ENCODE peak calls at places on chromosomes 11 and 22, in seven cellular contexts. Q is cardiac muscle cell; J is left ventricle myocardium inferior; W is NT2/D1; N is transverse colon; A is body of pancreas; G is effector memory CD4-positive, alpha-beta T cell. Z is an unnamed sample.

GRCh38 chr11:5700422-5701064 is 11.0 kb downstream of the TRIM22 start:
- DNase-seq in A (no peak), W (no peak), N (no peak), G (no peak), Q (no peak), J (no peak), Z (no peak)

GRCh38 chr11:12547953-12548650 is 126.1 kb upstream of the TEAD1 start:
- DNase-seq in N (no peak), Q (peak; percentile 20), W (no peak), A (no peak), G (no peak), J (peak; percentile 29), Z (peak; percentile 14)

GRCh38 chr22:27667121-27667843 is 134.3 kb downstream of the MN1 start:
- DNase-seq in A (peak; percentile 31), G (no peak), N (no peak), W (no peak), Q (peak; percentile 42), J (no peak), Z (no peak)

GRCh38 chr11:101566626-101567025 is 17.2 kb downstream of the TRPC6 start:
- DNase-seq in G (no peak), N (no peak), J (no peak), Q (no peak), A (no peak), W (no peak), Z (no peak)

GRCh38 chr11:5291207-5291838 is 10.4 kb downstream of the OR51B4 start:
- DNase-seq in A (no peak), Q (peak; percentile 55), N (no peak), W (peak; percentile 23), G (no peak), J (no peak), Z (no peak)

GRCh38 chr11:60942970-60943565 is 8.9 kb downstream of the SLC15A3 start:
- DNase-seq in A (peak; percentile 71), W (no peak), Q (no peak), J (no peak), N (peak; percentile 55), G (no peak), Z (no peak)

GRCh38 chr11:123211134-123211879 is 16.3 kb upstream of the CLMP start:
- DNase-seq in N (no peak), W (no peak), J (no peak), G (no peak), Q (no peak), A (no peak), Z (no peak)

GRCh38 chr11:105693075-105693474 is 83.2 kb downstream of the GRIA4 start:
- DNase-seq in Q (peak; percentile 30), J (no peak), G (no peak), W (no peak), N (no peak), A (no peak), Z (no peak)

GRCh38 chr22:37273126-37273845 is 9.0 kb upstream of the CYTH4 start:
- DNase-seq in W (no peak), Q (peak; percentile 72), N (no peak), G (no peak), J (no peak), A (no peak), Z (no peak)

GRCh38 chr22:27749597-27750225 is 51.8 kb downstream of the MN1 start:
- DNase-seq in Q (peak; percentile 69), N (no peak), G (no peak), A (no peak), J (no peak), W (no peak), Z (peak; percentile 23)

GRCh38 chr11:85947431-85948272 is 92.5 kb downstream of the CCDC83 start:
- DNase-seq in Q (peak; percentile 96), G (no peak), A (peak; percentile 54), W (no peak), N (no peak), J (no peak), Z (no peak)

GRCh38 chr22:25748704-25749103 is 6.7 kb downstream of the MYO18B start:
- DNase-seq in J (no peak), W (no peak), Q (no peak), N (peak; percentile 69), A (no peak), G (no peak), Z (no peak)

GRCh38 chr11:2944953-2945756 is 15.9 kb upstream of the PHLDA2 start:
- DNase-seq in A (peak; percentile 91), J (peak; percentile 91), N (peak; percentile 86), Q (peak; percentile 96), G (no peak), W (no peak), Z (peak; percentile 73)

GRCh38 chr22:38355275-38355674 is 38.0 kb upstream of the CSNK1E start:
- DNase-seq in A (no peak), Q (no peak), N (no peak), G (no peak), J (no peak), W (no peak), Z (no peak)

DNA sequence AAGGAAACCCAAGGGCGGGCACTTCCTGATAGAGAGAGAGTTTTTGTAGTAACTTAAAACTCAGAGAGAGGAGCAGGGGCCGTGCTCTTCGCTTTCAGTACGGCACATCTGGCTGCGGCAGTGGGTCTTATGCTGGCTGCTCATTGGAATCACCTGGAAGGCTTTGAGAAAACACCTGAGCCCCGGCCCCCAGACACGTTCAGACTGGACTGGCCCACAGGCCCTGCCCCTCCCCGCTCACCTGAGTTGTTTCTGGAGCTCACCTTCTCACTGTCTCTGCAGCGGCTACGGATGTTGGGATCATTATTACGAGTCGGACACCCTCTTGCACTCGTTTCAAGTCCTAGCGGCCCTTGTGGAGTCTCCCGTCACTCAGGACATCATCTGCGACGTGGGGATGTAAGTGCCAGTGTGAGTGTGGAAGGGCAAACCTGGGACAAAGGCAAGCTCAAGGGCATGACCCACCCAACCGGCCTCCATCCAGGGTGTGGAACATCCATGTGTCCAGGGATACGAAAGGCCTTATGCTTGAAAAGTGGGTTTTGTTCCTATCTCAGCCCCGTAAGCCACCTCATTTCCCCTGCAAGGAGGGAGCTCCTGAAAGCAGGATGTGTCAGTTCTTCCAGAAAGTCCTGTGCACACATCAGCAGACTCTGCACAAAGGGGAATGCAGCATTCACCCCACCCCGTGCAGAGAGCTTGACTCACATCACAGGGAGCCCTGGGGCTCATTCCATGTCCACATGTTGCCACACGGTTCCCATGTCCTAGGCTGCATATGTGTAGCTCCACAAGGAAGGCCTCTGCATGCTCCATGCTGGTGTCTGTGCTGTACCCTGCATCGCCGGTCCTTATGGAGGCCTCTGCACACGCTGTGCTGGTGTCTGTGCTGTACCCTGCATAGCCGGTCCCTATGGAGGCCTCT is 5.4 kb downstream of the NADSYN1 start:
- DNase-seq in A (no peak), N (no peak), J (no peak), W (no peak), Q (no peak), G (no peak), Z (no peak)
- H3K36me3 ChIP-seq in A (peaks cover 20% of the 10 kb centered on the region), N (no peaks in the 10 kb centered on the region), J (peaks cover 78% of the 10 kb centered on the region), W (peaks cover 72% of the 10 kb centered on the region), Q (peaks cover 16% of the 10 kb centered on the region), G (peaks cover 68% of the 10 kb centered on the region), Z (peaks cover 42% of the 10 kb centered on the region)

GRCh38 chr11:18612394-18612793 is 12.8 kb downstream of the MISFA start:
- DNase-seq in G (no peak), W (no peak), J (no peak), A (no peak), N (no peak), Q (no peak), Z (no peak)
- H3K36me3 ChIP-seq in G (peaks cover 51% of the 10 kb centered on the region), W (peaks cover 66% of the 10 kb centered on the region), J (peaks cover 61% of the 10 kb centered on the region), A (peaks cover 23% of the 10 kb centered on the region), N (no peaks in the 10 kb centered on the region), Q (peaks cover 54% of the 10 kb centered on the region), Z (peaks cover 50% of the 10 kb centered on the region)

GRCh38 chr22:32044477-32044876 is 1.4 kb downstream of the SLC5A1 start:
- DNase-seq in W (no peak), J (no peak), A (no peak), Q (no peak), G (no peak), N (no peak), Z (no peak)
- H3K36me3 ChIP-seq in W (no peaks in the 10 kb centered on the region), J (no peaks in the 10 kb centered on the region), A (no peaks in the 10 kb centered on the region), Q (no peaks in the 10 kb centered on the region), G (no peaks in the 10 kb centered on the region), N (no peaks in the 10 kb centered on the region), Z (no peaks in the 10 kb centered on the region)

GRCh38 chr11:68609761-68610160 is 74.6 kb upstream of the GAL start:
- DNase-seq in J (no peak), Q (no peak), W (no peak), G (no peak), N (no peak), A (no peak), Z (no peak)
- H3K36me3 ChIP-seq in J (peaks cover 99% of the 10 kb centered on the region), Q (peaks cover 52% of the 10 kb centered on the region), W (peaks cover 77% of the 10 kb centered on the region), G (peaks cover 97% of the 10 kb centered on the region), N (no peaks in the 10 kb centered on the region), A (peaks cover 31% of the 10 kb centered on the region), Z (peaks cover 85% of the 10 kb centered on the region)

DNA sequence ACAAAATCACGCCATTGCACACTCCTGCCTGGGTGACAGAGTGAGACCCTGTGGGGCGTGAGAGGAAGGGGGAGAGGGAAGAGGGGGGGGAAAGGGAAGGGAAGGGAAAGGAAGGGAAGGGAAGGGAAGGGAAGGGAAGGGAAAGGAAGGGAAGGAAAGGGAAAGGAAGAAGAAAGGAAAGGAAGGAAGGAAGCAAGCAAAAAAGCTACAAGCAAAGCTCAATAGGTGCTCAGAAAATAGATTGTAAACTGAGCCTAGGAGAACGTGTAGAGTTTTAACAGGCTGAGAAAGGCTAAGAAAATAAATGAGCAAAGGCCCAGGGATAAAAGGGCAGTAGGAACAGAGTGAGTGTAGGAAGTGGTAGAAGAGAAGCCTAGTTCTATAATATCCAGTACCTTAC is 30.8 kb upstream of the GDPD4 start:
- DNase-seq in A (no peak), N (no peak), W (no peak), Q (no peak), J (no peak), G (no peak), Z (no peak)
- H3K36me3 ChIP-seq in A (peaks cover 4% of the 10 kb centered on the region), N (no peaks in the 10 kb centered on the region), W (peaks cover 42% of the 10 kb centered on the region), Q (peaks cover 7% of the 10 kb centered on the region), J (peaks cover 9% of the 10 kb centered on the region), G (no peaks in the 10 kb centered on the region), Z (peaks cover 55% of the 10 kb centered on the region)

Z was measured in WERI-Rb-1.